ENCODE peak calls at places on chromosome 15, in five cellular contexts. S is A673, F is tibial artery, P is dorsolateral prefrontal cortex, V is endodermal cell. K is an unnamed sample.

GRCh38 chr15:101123222-101123910 is 128.5 kb downstream of the CHSY1 start:
- DNase-seq in S (no peak), F (no peak), P (no peak), V (peak; percentile 38), K (no peak)

GRCh38 chr15:76839173-76839572 is 66.0 kb downstream of the SCAPER start:
- DNase-seq in S (no peak), F (no peak), P (no peak), V (no peak), K (no peak)

GRCh38 chr15:28021281-28022039 is 77.7 kb downstream of the OCA2 start:
- DNase-seq in S (peak; percentile 92), F (no peak), P (peak; percentile 78), V (peak; percentile 89), K (no peak)

GRCh38 chr15:51678081-51678480 is 3.2 kb upstream of the SCG3 start:
- DNase-seq in S (no peak), F (no peak), P (no peak), V (no peak), K (no peak)

GRCh38 chr15:71747128-71748083 is 62.9 kb upstream of the NR2E3 start:
- DNase-seq in S (no peak), F (no peak), P (no peak), V (no peak), K (no peak)

GRCh38 chr15:76930831-76931396 is 635 bp upstream of the RCN2 start:
- DNase-seq in S (no peak), F (no peak), P (no peak), V (no peak), K (no peak)

GRCh38 chr15:64224508-64224907 is 61.7 kb upstream of the PPIB start:
- DNase-seq in S (peak; percentile 92), F (no peak), P (peak; percentile 11), V (no peak), K (no peak)

GRCh38 chr15:74635228-74635627 is 19.6 kb downstream of the CLK3 start:
- DNase-seq in S (peak; percentile 78), F (peak; percentile 57), P (peak; percentile 68), V (peak; percentile 90), K (peak; percentile 48)

GRCh38 chr15:68375716-68376220 is 56.2 kb downstream of the ITGA11 start:
- DNase-seq in S (no peak), F (no peak), P (no peak), V (no peak), K (no peak)

GRCh38 chr15:101124731-101125558 is 126.9 kb downstream of the CHSY1 start:
- DNase-seq in S (no peak), F (no peak), P (no peak), V (no peak), K (no peak)

GRCh38 chr15:39597751-39598185 is 16.9 kb downstream of the THBS1 start:
- DNase-seq in S (no peak), F (no peak), P (no peak), V (no peak), K (no peak)

GRCh38 chr15:29638781-29639180 is 183.5 kb downstream of the TJP1 start:
- DNase-seq in S (no peak), F (no peak), P (no peak), V (no peak), K (no peak)

GRCh38 chr15:48149858-48150257 is 28.2 kb downstream of the MYEF2 start:
- DNase-seq in S (peak; percentile 14), F (no peak), P (no peak), V (no peak), K (no peak)

GRCh38 chr15:60758961-60759729 is 280.2 kb upstream of the ICE2 start:
- DNase-seq in S (peak; percentile 9), F (no peak), P (no peak), V (no peak), K (no peak)

GRCh38 chr15:78244101-78244500 is 9.7 kb upstream of the ACSBG1 start:
- DNase-seq in S (no peak), F (no peak), P (no peak), V (no peak), K (no peak)

GRCh38 chr15:77001966-77002365 is 7.0 kb downstream of the PSTPIP1 start:
- DNase-seq in S (no peak), F (no peak), P (no peak), V (no peak), K (no peak)

GRCh38 chr15:58475573-58476524 is 44.1 kb downstream of the LIPC start:
- DNase-seq in S (peak; percentile 92), F (peak; percentile 58), P (no peak), V (no peak), K (no peak)

GRCh38 chr15:67107014-67107812 is 41.8 kb downstream of the SMAD3 start:
- DNase-seq in S (peak; percentile 70), F (peak; percentile 58), P (no peak), V (no peak), K (no peak)

GRCh38 chr15:71496336-71496955 is 313.9 kb upstream of the NR2E3 start:
- DNase-seq in S (peak; percentile 6), F (no peak), P (no peak), V (no peak), K (no peak)

GRCh38 chr15:64851503-64851840 is 9.8 kb downstream of the PLEKHO2 start:
- DNase-seq in S (no peak), F (peak; percentile 70), P (no peak), V (peak; percentile 67), K (no peak)

GRCh38 chr15:80163217-80163616 is 10.4 kb downstream of the FAH start:
- DNase-seq in S (no peak), F (no peak), P (no peak), V (no peak), K (no peak)

GRCh38 chr15:84826369-84826823 is 9.2 kb downstream of the ALPK3 start:
- DNase-seq in S (peak; percentile 32), F (peak; percentile 65), P (no peak), V (peak; percentile 87), K (no peak)

GRCh38 chr15:47561102-47561501 is 156.2 kb upstream of the SEMA6D start:
- DNase-seq in S (no peak), F (no peak), P (no peak), V (no peak), K (no peak)

GRCh38 chr15:62883938-62884479 is 158.5 kb upstream of the TPM1 start:
- DNase-seq in S (no peak), F (no peak), P (no peak), V (no peak), K (no peak)

GRCh38 chr15:50501815-50502214 is 44.7 kb downstream of the USP50 start:
- DNase-seq in S (no peak), F (no peak), P (no peak), V (no peak), K (no peak)

GRCh38 chr15:66735909-66736305 is 33.9 kb downstream of the SMAD6 start:
- DNase-seq in S (peak; percentile 59), F (no peak), P (no peak), V (no peak), K (no peak)

GRCh38 chr15:45199136-45199810 is 11.5 kb upstream of the SHF start:
- DNase-seq in S (peak; percentile 43), F (peak; percentile 31), P (peak; percentile 12), V (peak; percentile 76), K (peak; percentile 68)

GRCh38 chr15:63288778-63289378 is 11.5 kb downstream of the APH1B start:
- DNase-seq in S (peak; percentile 73), F (no peak), P (no peak), V (no peak), K (no peak)

GRCh38 chr15:41570764-41571163 is 11.8 kb downstream of the TYRO3 start:
- DNase-seq in S (no peak), F (no peak), P (no peak), V (no peak), K (no peak)

GRCh38 chr15:63402498-63403253 is 21.0 kb upstream of the CA12 start:
- DNase-seq in S (peak; percentile 67), F (no peak), P (no peak), V (no peak), K (no peak)

GRCh38 chr15:42286445-42287029 is 13.3 kb upstream of the TMEM87A start:
- DNase-seq in S (no peak), F (no peak), P (no peak), V (no peak), K (no peak)

GRCh38 chr15:33810083-33810595 is 158.2 kb upstream of the CHRM5 start:
- DNase-seq in S (no peak), F (no peak), P (no peak), V (no peak), K (no peak)
- TF ChIP-seq CTCF in S (no peak), F (no peak), P (no peak), V (peak; percentile 66), K (no peak)

GRCh38 chr15:89442155-89442554 is 54.2 kb downstream of the RHCG start:
- DNase-seq in S (no peak), F (no peak), P (no peak), V (no peak), K (no peak)
- H3K27me3 ChIP-seq in S (no peaks in the 10 kb centered on the region), F (no peaks in the 10 kb centered on the region), P (no peaks in the 10 kb centered on the region), V (peaks cover 30% of the 10 kb centered on the region), K (no peaks in the 10 kb centered on the region)

GRCh38 chr15:38458646-38459045 is 4.7 kb downstream of the FAM98B start:
- DNase-seq in S (no peak), F (no peak), P (no peak), V (no peak), K (no peak)

GRCh38 chr15:38454687-38455071 is 752 bp downstream of the FAM98B start:
- DNase-seq in S (no peak), F (no peak), P (no peak), V (no peak), K (no peak)

GRCh38 chr15:38455096-38455495 is 1.2 kb downstream of the FAM98B start:
- DNase-seq in S (no peak), F (no peak), P (no peak), V (no peak), K (no peak)

GRCh38 chr15:38459480-38459879 is 5.6 kb downstream of the FAM98B start:
- DNase-seq in S (no peak), F (no peak), P (no peak), V (no peak), K (no peak)

GRCh38 chr15:38453971-38454686 is at the start of gene FAM98B:
- DNase-seq in S (peak; percentile 90), F (peak; percentile 81), P (peak; percentile 90), V (peak; percentile 97), K (peak; percentile 93)
- TF ChIP-seq CTCF in S (peak; percentile 15), F (peak; percentile 7), P (peak; percentile 25), V (no peak), K (peak; percentile 34)

GRCh38 chr15:99098426-99098825 is 6.5 kb upstream of the SYNM start:
- DNase-seq in S (no peak), F (no peak), P (no peak), V (no peak), K (no peak)

GRCh38 chr15:99100245-99101173 is 4.4 kb upstream of the SYNM start:
- DNase-seq in S (peak; percentile 80), F (peak; percentile 70), P (peak; percentile 63), V (peak; percentile 95), K (peak; percentile 38)

GRCh38 chr15:99097441-99098410 is 7.2 kb upstream of the SYNM start:
- DNase-seq in S (no peak), F (no peak), P (no peak), V (no peak), K (no peak)

GRCh38 chr15:99099661-99100060 is 5.2 kb upstream of the SYNM start:
- DNase-seq in S (no peak), F (no peak), P (no peak), V (no peak), K (no peak)

DNA sequence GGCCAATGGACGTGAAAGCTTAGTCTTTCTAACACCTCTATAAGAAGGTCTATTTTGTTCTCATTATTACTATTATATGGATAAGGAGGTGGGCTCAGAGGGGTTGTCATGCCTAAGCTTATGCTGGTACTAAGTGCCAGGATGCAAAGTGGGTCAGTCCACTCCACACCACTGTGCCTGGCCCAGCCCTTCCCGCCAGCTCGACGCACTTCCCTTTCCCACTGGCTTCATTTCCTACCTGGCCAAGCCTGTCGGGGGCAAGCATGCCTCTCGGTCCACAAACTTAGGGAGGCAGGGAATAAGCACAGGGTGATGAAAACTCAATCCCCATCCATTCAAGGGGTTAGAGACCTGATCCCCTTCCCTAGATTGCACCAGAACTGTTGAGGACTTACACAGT is 5.9 kb upstream of the SYNM start:
- DNase-seq in S (no peak), F (no peak), P (no peak), V (no peak), K (no peak)
- H3K27me3 ChIP-seq in S (peaks cover 7% of the 10 kb centered on the region), F (no peaks in the 10 kb centered on the region), P (no peaks in the 10 kb centered on the region), V (peaks cover 42% of the 10 kb centered on the region), K (peaks cover 2% of the 10 kb centered on the region)

K was measured in GM06990.